ENCODE peak calls at places on chromosomes 3 and 15, in eight cellular contexts. Y is PC-3, J is stomach, L is HFF-Myc, K is hepatocyte, F is astrocyte, B is heart left ventricle, Z is cardiac muscle cell. R is an unnamed sample.

GRCh38 chr3:30098656-30099454 is 507.5 kb upstream of the TGFBR2 start:
- DNase-seq in Y (peak; percentile 31), J (no peak), L (peak; percentile 6), K (peak; percentile 32), F (peak; percentile 86), B (no peak), Z (peak; percentile 72), R (no peak)

GRCh38 chr3:128317101-128317697 is 149.5 kb downstream of the DNAJB8 start:
- DNase-seq in Y (no peak), J (peak; percentile 17), L (no peak), K (no peak), F (no peak), B (no peak), Z (no peak), R (no peak)

GRCh38 chr3:143120716-143121239 is 1.2 kb downstream of the CHST2 start:
- DNase-seq in Y (peak; percentile 16), J (peak; percentile 27), L (no peak), K (peak; percentile 50), F (no peak), B (peak; percentile 31), Z (peak; percentile 55), R (peak; percentile 84)

GRCh38 chr15:69749797-69750196 is 297.2 kb downstream of the RPLP1 start:
- DNase-seq in Y (peak; percentile 40), J (no peak), L (no peak), K (no peak), F (no peak), B (no peak), Z (no peak), R (peak; percentile 21)

GRCh38 chr15:72468103-72468502 is 6.0 kb upstream of the ARIH1 start:
- DNase-seq in Y (no peak), J (no peak), L (no peak), K (no peak), F (no peak), B (no peak), Z (no peak), R (no peak)

GRCh38 chr3:158801200-158801599 is 654 bp upstream of the MFSD1 start:
- DNase-seq in Y (no peak), J (no peak), L (no peak), K (peak; percentile 28), F (no peak), B (no peak), Z (peak; percentile 34), R (no peak)

GRCh38 chr15:42890161-42890913 is 30.2 kb downstream of the TTBK2 start:
- DNase-seq in Y (peak; percentile 71), J (no peak), L (peak; percentile 22), K (peak; percentile 7), F (peak; percentile 98), B (no peak), Z (peak; percentile 86), R (no peak)

GRCh38 chr3:182081096-182081495 is 369.4 kb downstream of the SOX2 start:
- DNase-seq in Y (no peak), J (no peak), L (no peak), K (no peak), F (no peak), B (no peak), Z (no peak), R (no peak)

GRCh38 chr15:82186748-82187415 is 75.7 kb downstream of the EFL1 start:
- DNase-seq in Y (no peak), J (no peak), L (no peak), K (no peak), F (no peak), B (no peak), Z (no peak), R (peak; percentile 50)

GRCh38 chr3:138898301-138898700 is 48.6 kb downstream of the FOXL2 start:
- DNase-seq in Y (no peak), J (no peak), L (peak; percentile 25), K (no peak), F (peak; percentile 86), B (no peak), Z (peak; percentile 89), R (no peak)

GRCh38 chr3:129022114-129022994 is 21.2 kb downstream of the EFCC1 start:
- DNase-seq in Y (no peak), J (peak; percentile 57), L (peak; percentile 88), K (no peak), F (no peak), B (peak; percentile 92), Z (peak; percentile 90), R (no peak)

GRCh38 chr15:57320543-57321220 is 55.6 kb upstream of the CGNL1 start:
- DNase-seq in Y (no peak), J (no peak), L (no peak), K (peak; percentile 52), F (peak; percentile 76), B (peak; percentile 47), Z (peak; percentile 83), R (no peak)

GRCh38 chr15:88701561-88702095 is 62.8 kb downstream of the ISG20 start:
- DNase-seq in Y (peak; percentile 47), J (no peak), L (no peak), K (peak; percentile 33), F (no peak), B (no peak), Z (peak; percentile 9), R (peak; percentile 57)
- TF ChIP-seq CTCF in Y (peak; percentile 65), J (peak; percentile 30), L (peak; percentile 17), K (peak; percentile 20), F (peak; percentile 12), B (no peak), Z (peak; percentile 37), R (peak; percentile 61)

GRCh38 chr3:37766220-37766605 is 95.5 kb upstream of the CTDSPL start:
- DNase-seq in Y (no peak), J (no peak), L (no peak), K (no peak), F (no peak), B (no peak), Z (no peak), R (no peak)
- H3K4me3 ChIP-seq in Y (no peak overlapping the region), J (no peak overlapping the region), L (no peak overlapping the region), K (no peak overlapping the region), F (no peak overlapping the region), B (no peak overlapping the region), Z (no peak overlapping the region), R (no peak overlapping the region)

DNA sequence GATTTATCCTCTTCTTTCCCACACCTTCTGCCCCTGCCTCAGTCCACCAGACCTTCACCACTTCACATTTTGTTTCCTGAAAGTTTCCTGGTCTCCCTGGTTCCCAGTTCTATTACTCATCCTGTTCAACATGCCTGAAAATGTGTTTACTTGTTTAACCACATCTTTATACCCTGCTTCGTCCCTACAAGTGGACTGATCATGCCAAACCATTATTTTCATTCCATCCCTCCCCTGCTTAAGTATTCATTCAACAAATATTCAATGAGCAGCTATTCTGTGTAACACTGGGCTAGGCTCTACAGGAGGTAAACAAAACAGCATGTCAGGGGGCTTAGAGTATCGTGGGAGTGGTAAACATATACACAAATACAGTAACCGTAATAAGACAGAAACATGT is 5.5 kb downstream of the MYO5A start:
- DNase-seq in Y (peak; percentile 58), J (no peak), L (peak; percentile 37), K (no peak), F (peak; percentile 94), B (no peak), Z (peak; percentile 23), R (no peak)
- TF ChIP-seq CTCF in Y (no peak), J (no peak), L (no peak), K (no peak), F (no peak), B (no peak), Z (no peak), R (no peak)

GRCh38 chr3:169667380-169667671 is 3.8 kb upstream of the MECOM start:
- DNase-seq in Y (no peak), J (no peak), L (no peak), K (no peak), F (no peak), B (no peak), Z (no peak), R (no peak)
- H3K4me3 ChIP-seq in Y (no peak overlapping the region), J (peak overlapping the region; percentile 46), L (no peak overlapping the region), K (no peak overlapping the region), F (no peak overlapping the region), B (no peak overlapping the region), Z (no peak overlapping the region), R (no peak overlapping the region)

DNA sequence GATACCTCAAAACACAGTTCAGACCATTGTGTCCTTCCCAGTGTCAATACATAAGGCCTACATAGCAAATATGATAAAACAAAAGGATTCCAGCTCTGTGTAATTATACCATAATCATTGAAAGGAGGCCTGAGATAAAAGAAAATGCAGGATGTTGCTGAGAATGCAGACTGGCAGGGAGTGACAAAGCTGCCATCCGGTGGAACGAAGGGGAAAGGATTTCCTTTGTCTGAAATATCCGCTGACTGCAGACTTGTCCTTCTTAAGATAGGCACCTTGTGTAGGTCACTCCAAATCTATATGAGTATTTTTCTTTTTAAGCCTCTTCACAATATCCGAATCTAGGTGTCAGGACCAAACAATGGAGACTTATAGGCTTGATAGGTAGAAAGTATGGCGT is 108.0 kb downstream of the KCNH8 start:
- DNase-seq in Y (no peak), J (no peak), L (no peak), K (no peak), F (no peak), B (no peak), Z (no peak), R (no peak)
- TF ChIP-seq CTCF in Y (no peak), J (no peak), L (no peak), K (no peak), F (no peak), B (no peak), Z (no peak), R (no peak)

GRCh38 chr3:137764001-137764433 is at the start of gene SOX14:
- DNase-seq in Y (no peak), J (peak; percentile 67), L (no peak), K (peak; percentile 60), F (no peak), B (no peak), Z (no peak), R (no peak)

GRCh38 chr3:137762674-137763593 is 1.2 kb upstream of the SOX14 start:
- DNase-seq in Y (no peak), J (no peak), L (no peak), K (no peak), F (no peak), B (no peak), Z (no peak), R (no peak)

GRCh38 chr3:137761563-137762503 is 2.3 kb upstream of the SOX14 start:
- DNase-seq in Y (no peak), J (no peak), L (no peak), K (no peak), F (no peak), B (no peak), Z (no peak), R (no peak)

GRCh38 chr3:137764563-137765309 is 621 bp downstream of the SOX14 start:
- DNase-seq in Y (no peak), J (no peak), L (no peak), K (no peak), F (no peak), B (no peak), Z (no peak), R (no peak)

GRCh38 chr3:137763594-137763938 is 549 bp upstream of the SOX14 start:
- DNase-seq in Y (no peak), J (no peak), L (no peak), K (no peak), F (no peak), B (no peak), Z (no peak), R (no peak)
- H3K4me3 ChIP-seq in Y (no peak overlapping the region), J (peak overlapping the region; percentile 34), L (no peak overlapping the region), K (no peak overlapping the region), F (no peak overlapping the region), B (no peak overlapping the region), Z (peak overlapping the region; percentile 15), R (no peak overlapping the region)